ENCODE peak calls at places on chromosomes 11 and 22, in eight cellular contexts. H is A549, L is Peyer's patch, N is suprapubic skin, A is right lobe of liver, M is testis, V is stomach, D is ovary. T is an unnamed sample.

GRCh38 chr11:111557425-111558111 is 17.0 kb downstream of the LAYN start:
- DNase-seq in A (no peak), N (no peak), V (no peak), H (peak), D (no peak), M (no peak), L (no peak), T (no peak)

GRCh38 chr11:120759046-120759445 is 247.5 kb downstream of the GRIK4 start:
- DNase-seq in A (no peak), L (no peak), N (no peak), H (no peak), V (no peak), M (no peak), D (no peak), T (no peak)

GRCh38 chr11:46057489-46057888 is 63.8 kb downstream of the PHF21A start:
- DNase-seq in V (no peak), A (no peak), L (no peak), N (no peak), D (no peak), M (no peak), H (no peak), T (no peak)

GRCh38 chr11:131644204-131644603 is 273.8 kb downstream of the NTM start:
- DNase-seq in A (no peak), D (no peak), M (no peak), H (no peak), V (no peak), N (no peak), L (no peak), T (no peak)

GRCh38 chr11:122104381-122104780 is 11.6 kb downstream of the BLID start:
- DNase-seq in L (no peak), M (no peak), N (no peak), V (no peak), D (no peak), H (no peak), A (no peak), T (no peak)

GRCh38 chr11:112877561-112877960 is 83.7 kb upstream of the NCAM1 start:
- DNase-seq in M (no peak), D (no peak), L (no peak), V (no peak), N (no peak), A (no peak), H (no peak), T (no peak)

GRCh38 chr11:112363527-112363926 is 102.9 kb upstream of the PLET1 start:
- DNase-seq in M (no peak), H (no peak), A (peak), V (no peak), L (no peak), D (no peak), N (no peak), T (no peak)

GRCh38 chr11:14643697-14644395 is at the start of gene PDE3B:
- DNase-seq in M (peak), V (peak), A (peak), D (peak), H (peak), L (peak), N (peak), T (no peak)

GRCh38 chr22:40853961-40854360 is 2.5 kb downstream of the ST13 start:
- DNase-seq in H (no peak), D (no peak), L (no peak), A (no peak), M (peak), N (no peak), V (no peak), T (no peak)

GRCh38 chr11:113690619-113691569 is 15.2 kb downstream of the TMPRSS5 start:
- DNase-seq in A (no peak), L (no peak), V (peak), N (no peak), M (peak), D (no peak), H (peak), T (no peak)

GRCh38 chr22:29979645-29980303 is 96.8 kb downstream of the MTMR3 start:
- DNase-seq in M (no peak), H (no peak), V (no peak), N (no peak), D (no peak), A (no peak), L (no peak), T (no peak)

GRCh38 chr11:8959546-8960166 is 4.6 kb downstream of the TMEM9B start:
- DNase-seq in H (peak), D (no peak), V (no peak), A (no peak), N (no peak), L (no peak), M (peak), T (no peak)

GRCh38 chr11:10443152-10443551 is 11.9 kb upstream of the AMPD3 start:
- DNase-seq in N (no peak), A (no peak), M (no peak), D (no peak), H (no peak), L (no peak), V (no peak), T (no peak)

GRCh38 chr11:107496011-107496410 is 38.4 kb upstream of the CWF19L2 start:
- DNase-seq in L (no peak), A (no peak), V (no peak), D (no peak), M (no peak), N (no peak), H (no peak), T (no peak)

GRCh38 chr11:102680945-102681344 is 24.6 kb downstream of the MMP27 start:
- DNase-seq in A (no peak), M (no peak), L (no peak), V (no peak), N (no peak), H (no peak), D (no peak), T (no peak)

GRCh38 chr22:41003041-41003440 is 51.9 kb downstream of the RBX1 start:
- DNase-seq in M (no peak), V (peak), L (no peak), A (no peak), D (no peak), H (no peak), N (no peak), T (no peak)

GRCh38 chr11:114111369-114112042 is 52.0 kb downstream of the ZBTB16 start:
- DNase-seq in V (no peak), L (no peak), A (no peak), M (no peak), N (no peak), H (no peak), D (no peak), T (no peak)

GRCh38 chr11:1038921-1039320 is 2.4 kb upstream of the MUC6 start:
- DNase-seq in V (no peak), D (no peak), H (no peak), L (no peak), A (no peak), N (no peak), M (no peak), T (no peak)

GRCh38 chr11:44143987-44144909 is 48.8 kb downstream of the EXT2 start:
- DNase-seq in H (no peak), D (no peak), N (no peak), V (no peak), M (no peak), A (no peak), L (no peak), T (no peak)

GRCh38 chr11:108871152-108871551 is 206.3 kb downstream of the DDX10 start:
- DNase-seq in N (no peak), H (peak), V (no peak), D (peak), A (no peak), M (peak), L (no peak), T (no peak)

GRCh38 chr11:17179972-17180371 is 27.8 kb downstream of the PIK3C2A start:
- DNase-seq in H (no peak), N (no peak), M (no peak), V (no peak), A (no peak), L (no peak), D (no peak), T (no peak)

GRCh38 chr11:12324585-12324984 is 52.8 kb upstream of the PARVA start:
- DNase-seq in A (no peak), N (no peak), M (no peak), H (no peak), L (no peak), D (no peak), V (no peak), T (no peak)

GRCh38 chr11:68296344-68297051 is 15.9 kb upstream of the LRP5 start:
- DNase-seq in L (no peak), N (no peak), V (peak), D (no peak), M (no peak), A (peak), H (no peak), T (no peak)

GRCh38 chr11:9802291-9802861 is 138.5 kb downstream of the SWAP70 start:
- DNase-seq in A (no peak), H (no peak), L (no peak), M (no peak), V (no peak), N (no peak), D (no peak), T (no peak)

GRCh38 chr11:118042126-118042525 is 34.8 kb upstream of the TMPRSS4 start:
- DNase-seq in V (no peak), L (no peak), N (no peak), A (no peak), M (no peak), H (no peak), D (no peak), T (no peak)

GRCh38 chr22:30649430-30650007 is 13.9 kb downstream of the SLC35E4 start:
- DNase-seq in H (no peak), D (no peak), N (no peak), A (no peak), M (no peak), L (no peak), V (peak), T (peak)

GRCh38 chr11:106276126-106276525 is 198.7 kb downstream of the AASDHPPT start:
- DNase-seq in A (no peak), N (no peak), D (no peak), V (no peak), H (no peak), L (no peak), M (no peak), T (no peak)

GRCh38 chr22:48820481-48821345 is 1007.0 kb downstream of the BRD1 start:
- DNase-seq in N (peak), L (no peak), D (no peak), H (no peak), M (no peak), V (no peak), A (no peak), T (no peak)

GRCh38 chr11:96084610-96085348 is 160.9 kb upstream of the MTMR2 start:
- DNase-seq in M (no peak), H (no peak), D (no peak), L (no peak), V (no peak), N (no peak), A (no peak), T (no peak)

GRCh38 chr11:1086171-1087102 is 11.8 kb downstream of the MUC2 start:
- DNase-seq in N (peak), V (peak), D (peak), A (peak), M (no peak), L (no peak), H (no peak), T (no peak)

GRCh38 chr11:88103337-88104206 is 71.7 kb downstream of the RAB38 start:
- DNase-seq in A (peak), H (peak), L (no peak), N (no peak), D (no peak), V (no peak), M (peak), T (no peak)

GRCh38 chr11:115535781-115536180 is 31.6 kb upstream of the CADM1 start:
- DNase-seq in M (no peak), V (no peak), A (no peak), N (no peak), H (no peak), L (no peak), D (no peak), T (no peak)

GRCh38 chr11:81869337-81870065 is 864.2 kb downstream of the FAM181B start:
- DNase-seq in A (no peak), M (no peak), L (peak), D (no peak), N (no peak), V (peak), H (no peak), T (no peak)

GRCh38 chr11:12026331-12027211 is 18.1 kb upstream of the DKK3 start:
- DNase-seq in N (no peak), H (no peak), D (no peak), V (no peak), A (no peak), M (no peak), L (no peak), T (no peak)

DNA sequence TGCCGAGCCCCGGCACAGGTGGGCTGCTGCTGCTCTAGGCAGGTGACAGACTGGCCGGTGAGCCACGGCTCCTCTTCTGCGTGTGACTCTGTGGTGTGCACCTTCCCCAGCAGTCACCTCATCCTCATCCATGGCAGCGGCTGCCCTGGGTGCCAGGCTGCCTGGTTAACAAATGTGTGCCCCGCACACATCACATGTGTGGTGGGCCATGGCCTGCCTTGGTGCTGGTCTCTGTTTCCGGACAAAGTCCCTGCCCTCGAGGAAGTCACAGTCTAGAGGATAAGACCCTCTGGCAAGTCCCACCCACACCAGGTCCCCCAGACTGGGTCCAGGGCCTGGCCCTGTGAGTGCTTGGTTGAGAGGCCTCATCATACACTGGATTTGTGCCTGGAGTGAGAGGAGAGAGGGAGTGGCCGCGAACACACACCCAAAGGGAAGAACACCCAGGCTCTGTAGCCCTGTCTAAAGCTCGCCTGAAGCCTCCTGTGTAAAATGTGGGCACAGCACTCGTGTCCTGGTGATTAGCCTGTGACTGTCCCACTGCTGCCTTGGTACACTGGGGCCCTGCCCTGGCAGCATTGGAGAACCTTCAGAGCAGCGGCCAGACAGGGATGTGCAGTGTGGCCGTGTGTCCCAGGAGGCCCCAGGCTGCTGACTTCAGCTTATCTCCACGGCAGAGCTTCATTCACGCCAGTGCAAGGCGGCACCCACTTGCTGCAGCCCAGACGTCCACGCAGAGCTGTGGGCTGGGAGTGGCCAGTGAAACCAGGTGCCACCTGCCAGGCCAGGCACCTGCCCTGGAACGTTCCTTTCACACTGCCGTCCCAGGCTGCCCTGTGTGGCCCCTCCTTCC is 269.9 kb downstream of the TBC1D22A start:
- DNase-seq in A (no peak), L (no peak), D (peak), H (no peak), M (peak), V (peak), N (no peak), T (no peak)
- TF ChIP-seq POLR2A in A (no peak), L (peak), D (no peak), H (no peak), M (no peak), V (no peak), N (no peak), T (peak)

GRCh38 chr11:124953753-124954624 is at the start of gene CCDC15:
- DNase-seq in L (peak), N (peak), A (peak), D (peak), M (peak), H (peak), V (peak), T (peak)
- TF ChIP-seq POLR2A in L (peak), N (no peak), A (peak), D (peak), M (peak), H (peak), V (no peak), T (peak)

GRCh38 chr22:21568207-21569075 is 927 bp downstream of the UBE2L3 start:
- DNase-seq in M (peak), A (no peak), V (no peak), H (peak), N (no peak), D (no peak), L (no peak), T (no peak)
- TF ChIP-seq POLR2A in M (no peak), A (peak), V (no peak), H (no peak), N (no peak), D (no peak), L (no peak), T (no peak)

DNA sequence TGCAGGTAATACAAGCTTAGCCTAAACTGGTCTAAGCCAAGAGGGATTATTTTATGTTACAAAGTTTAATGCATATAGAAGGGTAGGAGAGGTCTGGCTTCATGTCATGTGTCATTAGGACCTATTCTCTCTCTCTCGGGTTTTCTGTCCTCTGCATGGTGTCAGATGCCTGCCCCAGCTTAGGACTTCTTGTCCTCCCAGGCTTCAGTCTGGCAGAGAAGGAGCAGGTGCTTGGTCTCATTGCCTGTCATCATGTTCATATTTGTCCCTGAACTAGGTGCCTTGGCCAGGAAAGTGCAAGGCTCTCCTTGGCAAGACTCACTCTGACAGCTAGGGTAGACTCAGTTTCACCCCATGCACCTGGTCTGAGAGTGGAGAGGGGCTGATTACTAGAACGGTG is 126.3 kb downstream of the ADAMTS15 start:
- DNase-seq in D (no peak), H (no peak), V (no peak), L (no peak), A (no peak), N (no peak), M (no peak), T (no peak)
- TF ChIP-seq POLR2A in D (no peak), H (no peak), V (no peak), L (no peak), A (no peak), N (no peak), M (no peak), T (no peak)

GRCh38 chr22:49972163-49973017 is 11.8 kb downstream of the PIM3 start:
- DNase-seq in H (no peak), A (peak), N (peak), M (no peak), L (no peak), V (peak), D (peak), T (no peak)

GRCh38 chr22:49969751-49970527 is 9.4 kb downstream of the PIM3 start:
- DNase-seq in H (no peak), V (peak), A (peak), M (no peak), N (peak), D (peak), L (peak), T (no peak)

GRCh38 chr22:49973018-49973965 is 12.7 kb downstream of the PIM3 start:
- DNase-seq in A (no peak), H (peak), L (peak), V (no peak), N (no peak), D (no peak), M (no peak), T (no peak)

GRCh38 chr22:49970528-49971231 is 10.1 kb downstream of the PIM3 start:
- DNase-seq in N (peak), D (peak), A (peak), H (peak), M (peak), L (peak), V (peak), T (peak)

DNA sequence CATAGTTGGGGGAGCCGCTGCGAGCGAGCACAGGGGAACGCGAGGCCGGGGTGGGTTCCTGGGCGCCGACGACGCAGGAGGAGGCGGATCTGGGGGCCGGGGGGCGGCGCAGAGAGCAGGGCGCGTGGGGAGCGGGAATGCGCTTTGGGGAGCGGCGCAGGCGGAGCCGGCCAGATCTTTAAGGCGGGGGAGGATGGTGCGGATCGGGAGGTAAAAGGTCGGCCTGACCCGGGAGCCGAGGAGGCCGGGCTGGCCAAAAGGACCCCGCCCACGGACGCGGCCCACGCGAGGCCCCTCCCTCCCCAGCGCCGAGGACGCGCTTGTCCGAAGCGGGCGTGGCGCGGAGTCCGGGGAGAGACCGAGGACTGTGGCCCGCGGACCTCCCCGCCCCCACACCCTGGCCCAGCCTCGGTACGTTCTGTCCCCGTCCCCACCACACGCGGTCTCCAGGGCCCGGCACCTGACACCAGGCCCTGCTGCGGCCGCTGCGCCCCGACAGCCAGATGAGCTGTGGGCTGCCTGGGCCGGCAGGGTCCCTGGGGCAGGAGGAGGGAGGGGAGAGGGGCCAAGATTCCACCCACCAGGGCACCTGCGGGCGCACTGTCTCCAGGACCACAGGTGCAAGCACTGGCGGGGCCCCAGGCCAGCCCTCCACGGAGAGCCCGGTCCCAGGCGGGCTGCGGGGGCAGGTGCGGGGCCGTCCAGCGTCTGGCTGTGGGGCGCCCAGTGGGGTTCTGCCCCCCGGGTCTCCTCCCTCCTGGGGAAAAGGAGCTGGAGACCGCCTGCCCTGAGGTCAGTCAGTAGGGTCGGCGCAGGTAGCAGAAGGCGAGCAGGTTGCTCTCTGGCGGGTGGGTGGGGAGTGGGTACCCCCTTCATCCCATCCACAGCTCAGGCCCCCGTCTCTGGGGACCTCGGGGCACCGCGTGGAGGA is 10.9 kb downstream of the PIM3 start:
- DNase-seq in L (peak), H (peak), N (peak), V (peak), A (peak), M (peak), D (peak), T (no peak)
- TF ChIP-seq POLR2A in L (peak), H (peak), N (no peak), V (no peak), A (peak), M (no peak), D (no peak), T (no peak)

GRCh38 chr11:62546244-62546936 is at the start of gene AHNAK:
- DNase-seq in D (peak), N (peak), L (peak), M (peak), H (peak), V (peak), A (peak), T (no peak)
- TF ChIP-seq POLR2A in D (peak), N (peak), L (peak), M (peak), H (peak), V (no peak), A (peak), T (peak)

GRCh38 chr11:110119317-110119716 is 26.1 kb downstream of the ZC3H12C start:
- DNase-seq in H (no peak), N (no peak), L (no peak), V (no peak), M (no peak), D (no peak), A (no peak), T (no peak)
- TF ChIP-seq POLR2A in H (no peak), N (no peak), L (no peak), V (no peak), M (no peak), D (no peak), A (no peak), T (no peak)

T was measured in esophagus squamous epithelium.